ENCODE peak calls at places on chromosomes 16 and 17, in four cellular contexts. X is gastrocnemius medialis, A is lower lobe of right lung, L is fibroblast of lung. E is an unnamed sample.

GRCh38 chr17:48335168-48335567 is 94.8 kb downstream of the SKAP1 start:
- DNase-seq in X (no peak), A (no peak), L (no peak), E (no peak)

GRCh38 chr17:8226536-8227237 is 16.3 kb upstream of the AURKB start:
- DNase-seq in L (peak), A (peak), X (peak), E (peak)

GRCh38 chr16:85354623-85355514 is 242.6 kb upstream of the CIBAR2 start:
- DNase-seq in L (peak), A (no peak), X (no peak), E (peak)

GRCh38 chr16:1823821-1824220 is 2.8 kb downstream of the HAGH start:
- DNase-seq in A (no peak), X (no peak), L (peak), E (peak)

GRCh38 chr17:7992924-7993323 is 9.5 kb upstream of the GUCY2D start:
- DNase-seq in L (no peak), A (no peak), X (no peak), E (no peak)

GRCh38 chr16:86740817-86741799 is 162.8 kb downstream of the FOXL1 start:
- DNase-seq in L (peak), X (peak), A (no peak), E (peak)

GRCh38 chr17:74448774-74449173 is 16.9 kb downstream of the GPRC5C start:
- DNase-seq in L (no peak), A (no peak), X (no peak), E (no peak)

GRCh38 chr17:28357901-28358197 is 522 bp upstream of the POLDIP2 start:
- DNase-seq in A (no peak), L (no peak), X (no peak), E (no peak)

GRCh38 chr17:34843682-34844081 is 117.6 kb downstream of the CCT6B start:
- DNase-seq in X (no peak), A (no peak), L (no peak), E (no peak)

GRCh38 chr17:79870540-79870939 is 31.3 kb upstream of the CBX4 start:
- DNase-seq in L (no peak), A (peak), X (no peak), E (no peak)

GRCh38 chr17:71423871-71424546 is 696.8 kb upstream of the SOX9 start:
- DNase-seq in A (no peak), L (no peak), X (no peak), E (peak)

GRCh38 chr17:39702901-39703893 is 3.3 kb downstream of the ERBB2 start:
- DNase-seq in L (no peak), X (no peak), A (no peak), E (no peak)

GRCh38 chr17:44610331-44610730 is 45.9 kb upstream of the MEIOC start:
- DNase-seq in X (no peak), L (no peak), A (no peak), E (no peak)

GRCh38 chr16:89038221-89038721 is 55.4 kb upstream of the ACSF3 start:
- DNase-seq in L (no peak), A (peak), X (no peak), E (no peak)

GRCh38 chr16:66278111-66278531 is 88.4 kb upstream of the CDH5 start:
- DNase-seq in L (no peak), A (peak), X (no peak), E (peak)

GRCh38 chr16:24685539-24686432 is 43.7 kb upstream of the TNRC6A start:
- DNase-seq in L (peak), X (peak), A (no peak), E (peak)

GRCh38 chr16:86566601-86566965 is at the start of gene FOXC2:
- DNase-seq in A (peak), X (no peak), L (peak), E (peak)

GRCh38 chr17:82737981-82738877 is 2.8 kb downstream of the FN3K start:
- DNase-seq in L (no peak), A (peak), X (no peak), E (no peak)

GRCh38 chr16:62240722-62241121 is 204.5 kb upstream of the CDH8 start:
- DNase-seq in A (no peak), L (no peak), X (no peak), E (no peak)

GRCh38 chr16:27639588-27640276 is 89.8 kb downstream of the KATNIP start:
- DNase-seq in A (no peak), X (no peak), L (peak), E (peak)

GRCh38 chr16:53068423-53068833 is 13.6 kb downstream of the CHD9 start:
- DNase-seq in A (no peak), X (no peak), L (no peak), E (no peak)

GRCh38 chr16:53067675-53068074 is 12.9 kb downstream of the CHD9 start:
- DNase-seq in A (no peak), L (no peak), X (no peak), E (no peak)

GRCh38 chr16:53069772-53070171 is 15.0 kb downstream of the CHD9 start:
- DNase-seq in L (no peak), X (no peak), A (no peak), E (no peak)

GRCh38 chr16:53073053-53073452 is 18.3 kb downstream of the CHD9 start:
- DNase-seq in L (no peak), A (no peak), X (no peak), E (no peak)

DNA sequence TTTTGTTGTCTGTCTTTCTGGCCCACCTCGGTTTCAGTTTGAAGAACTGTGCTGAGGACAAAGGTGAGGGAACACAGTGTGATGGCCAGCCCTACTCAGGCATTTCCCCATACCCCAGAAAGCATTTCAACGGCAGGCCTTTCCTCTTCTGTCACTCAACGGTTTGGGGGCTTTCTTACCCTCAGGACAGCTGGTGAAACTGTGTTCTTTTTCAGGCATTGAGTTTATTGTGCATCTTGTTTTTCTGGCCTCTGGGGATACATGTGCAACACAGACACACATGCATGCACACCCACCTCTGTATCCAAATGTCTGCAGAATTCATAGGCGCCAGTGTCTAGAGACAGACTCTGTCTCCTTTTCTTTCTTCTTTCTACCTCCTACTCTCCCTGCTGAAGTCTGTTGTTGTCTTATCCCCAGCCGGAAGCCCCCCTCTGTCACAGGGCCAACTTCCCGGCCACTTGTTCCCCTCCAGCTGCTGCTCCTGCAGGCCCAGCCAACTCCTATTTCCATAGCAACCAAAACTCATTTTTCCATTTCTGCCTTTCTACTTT is 17.0 kb downstream of the CHD9 start:
- DNase-seq in A (peak), X (no peak), L (peak), E (no peak)
- TF ChIP-seq CTCF in A (no peak), X (no peak), L (no peak), E (no peak)

GRCh38 chr16:57472665-57473060 is 10.2 kb downstream of the POLR2C start:
- DNase-seq in A (no peak), X (no peak), L (no peak), E (no peak)

GRCh38 chr16:57473176-57473840 is 10.8 kb downstream of the POLR2C start:
- DNase-seq in A (no peak), X (no peak), L (no peak), E (no peak)

GRCh38 chr16:57474671-57475661 is 11.3 kb downstream of the DOK4 start:
- DNase-seq in X (no peak), A (no peak), L (no peak), E (no peak)

GRCh38 chr16:57471852-57472664 is 9.6 kb downstream of the POLR2C start:
- DNase-seq in L (peak), X (no peak), A (no peak), E (no peak)

DNA sequence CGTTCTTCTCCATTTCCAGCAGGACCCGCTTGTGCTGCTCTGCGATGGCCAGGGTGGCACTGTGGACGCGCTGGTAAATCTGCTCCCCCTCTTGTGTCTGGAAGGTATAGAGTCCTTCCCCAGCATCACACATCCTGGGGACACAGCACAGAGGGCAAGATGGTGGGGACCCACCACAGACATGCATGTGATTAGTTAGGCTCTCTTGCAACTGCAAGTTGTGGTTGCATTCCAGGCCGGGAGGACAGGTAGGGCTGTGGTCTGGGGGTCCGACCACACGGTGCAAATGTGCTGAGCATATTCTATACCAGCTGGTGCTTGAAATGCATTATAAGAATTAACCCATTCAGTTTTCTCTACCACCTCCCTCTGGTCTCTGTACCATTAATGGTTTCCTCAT is 11.4 kb downstream of the POLR2C start:
- DNase-seq in X (no peak), L (no peak), A (no peak), E (no peak)
- H3K27ac ChIP-seq in X (no peak), L (no peak), A (no peak), E (no peak)

GRCh38 chr16:80319181-80319580 is 221.6 kb upstream of the DYNLRB2 start:
- DNase-seq in X (no peak), L (no peak), A (no peak), E (no peak)
- TF ChIP-seq CTCF in X (no peak), L (no peak), A (no peak), E (no peak)

GRCh38 chr17:27216836-27217235 is 77.1 kb upstream of the WSB1 start:
- DNase-seq in L (no peak), X (no peak), A (no peak), E (no peak)
- H3K27ac ChIP-seq in L (no peak), X (no peak), A (no peak), E (no peak)

DNA sequence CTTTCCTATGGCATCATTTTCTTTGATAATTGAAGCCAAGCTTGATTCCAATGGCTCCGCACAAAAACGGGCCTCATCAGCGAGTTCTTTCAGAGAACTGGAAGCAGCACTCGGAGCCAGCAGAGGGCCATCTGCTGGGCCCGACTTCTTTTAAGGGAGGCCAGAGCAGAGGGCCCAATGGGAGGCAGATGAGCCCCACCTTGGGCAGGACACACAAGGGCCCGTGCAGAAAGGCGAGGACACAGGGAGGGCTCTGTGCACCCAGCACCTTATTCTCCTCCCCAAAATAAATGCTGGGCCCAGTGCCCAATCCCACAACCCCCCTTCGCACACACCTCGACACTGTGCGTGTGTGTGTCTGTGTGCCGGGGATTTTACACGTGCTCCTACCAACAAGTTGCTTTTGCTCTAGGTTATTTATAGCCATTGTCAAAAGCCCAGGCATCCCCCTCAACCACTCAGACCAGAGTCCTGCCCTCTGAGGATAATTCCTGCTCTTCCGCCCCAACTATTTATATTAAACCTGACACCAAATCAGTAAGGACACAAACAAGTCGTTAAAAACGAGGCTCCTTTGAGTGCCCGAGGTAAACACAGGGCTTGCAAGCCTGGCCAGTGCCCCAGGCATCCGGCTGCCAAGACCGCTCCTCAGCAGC is 6.8 kb downstream of the AXIN2 start:
- DNase-seq in X (peak), A (no peak), L (peak), E (no peak)
- TF ChIP-seq CTCF in X (peak), A (peak), L (peak), E (no peak)

E was measured in RWPE1.